ENCODE peak calls at places on chromosomes 5 and 9, in seven cellular contexts. M, I, A, Z, R, H and Q are unnamed samples.

GRCh38 chr5:56024810-56025302 is 30.1 kb upstream of the IL6ST start:
- DNase-seq in R (no peak), M (no peak), Z (peak), A (no peak), I (no peak), H (no peak), Q (no peak)

GRCh38 chr5:22504411-22504810 is 348.7 kb downstream of the CDH12 start:
- DNase-seq in R (no peak), A (peak), I (no peak), M (no peak), H (no peak), Z (no peak), Q (no peak)

GRCh38 chr5:167250996-167251395 is 1040.4 kb upstream of the WWC1 start:
- DNase-seq in Z (no peak), H (no peak), A (no peak), I (no peak), M (no peak), R (no peak), Q (no peak)

GRCh38 chr5:36739751-36740221 is 133.4 kb downstream of the SLC1A3 start:
- DNase-seq in I (peak), A (peak), Z (peak), H (peak), M (peak), R (peak), Q (peak)

GRCh38 chr5:142960309-142960696 is 190.1 kb downstream of the ARHGAP26 start:
- DNase-seq in M (no peak), H (no peak), R (peak), Z (peak), I (no peak), A (no peak), Q (peak)

GRCh38 chr5:120599576-120599975 is 135.5 kb downstream of the PRR16 start:
- DNase-seq in M (no peak), Z (no peak), I (no peak), H (no peak), R (peak), A (no peak), Q (peak)

GRCh38 chr5:62093981-62094380 is 212.0 kb upstream of the KIF2A start:
- DNase-seq in H (no peak), I (peak), Z (no peak), M (no peak), A (peak), R (peak), Q (peak)

GRCh38 chr5:14364576-14365472 is 216.8 kb upstream of the OTULINL start:
- DNase-seq in I (no peak), Z (peak), A (peak), H (peak), R (no peak), M (peak), Q (no peak)

GRCh38 chr5:157253547-157253946 is 12.4 kb upstream of the CYFIP2 start:
- DNase-seq in I (peak), A (peak), M (peak), R (peak), Z (peak), H (no peak), Q (peak)

GRCh38 chr9:12702160-12702758 is 9.1 kb downstream of the TYRP1 start:
- DNase-seq in Z (no peak), H (peak), R (peak), I (peak), M (peak), A (peak), Q (peak)

GRCh38 chr5:56545016-56545415 is 270.3 kb upstream of the MAP3K1 start:
- DNase-seq in I (no peak), M (no peak), Z (peak), H (no peak), A (no peak), R (peak), Q (peak)

DNA sequence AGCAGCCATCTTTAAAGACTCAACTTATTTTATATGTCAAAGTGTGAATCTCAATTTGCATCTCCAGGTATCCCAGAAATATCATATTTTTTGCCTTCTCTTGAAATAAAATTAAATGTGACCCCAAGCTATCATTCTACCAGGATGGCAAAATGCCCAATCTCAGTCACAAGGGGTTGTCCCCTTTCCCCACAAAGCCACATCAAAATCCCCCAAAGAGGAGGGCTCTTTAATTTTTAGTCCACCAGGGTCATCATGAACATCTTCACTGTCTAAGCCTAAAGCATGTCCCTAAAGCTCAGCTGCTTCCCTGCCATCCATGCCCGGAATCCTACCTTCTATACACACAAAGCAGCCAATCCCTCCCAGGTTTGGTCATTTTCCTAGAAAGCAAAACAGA is 670.5 kb upstream of the KLF4 start:
- DNase-seq in H (no peak), A (no peak), M (no peak), Z (no peak), R (no peak), I (no peak), Q (no peak)
- H3K18ac ChIP-seq in H (no peak), A (no peak), M (no peak), Z (no peak), R (no peak), I (no peak), Q (no peak)

GRCh38 chr5:32061236-32061635 is 112.9 kb downstream of the GOLPH3 start:
- DNase-seq in R (no peak), A (no peak), M (no peak), H (no peak), I (no peak), Z (no peak), Q (no peak)
- H3K18ac ChIP-seq in R (no peak), A (no peak), M (no peak), H (no peak), I (no peak), Z (no peak), Q (no peak)

DNA sequence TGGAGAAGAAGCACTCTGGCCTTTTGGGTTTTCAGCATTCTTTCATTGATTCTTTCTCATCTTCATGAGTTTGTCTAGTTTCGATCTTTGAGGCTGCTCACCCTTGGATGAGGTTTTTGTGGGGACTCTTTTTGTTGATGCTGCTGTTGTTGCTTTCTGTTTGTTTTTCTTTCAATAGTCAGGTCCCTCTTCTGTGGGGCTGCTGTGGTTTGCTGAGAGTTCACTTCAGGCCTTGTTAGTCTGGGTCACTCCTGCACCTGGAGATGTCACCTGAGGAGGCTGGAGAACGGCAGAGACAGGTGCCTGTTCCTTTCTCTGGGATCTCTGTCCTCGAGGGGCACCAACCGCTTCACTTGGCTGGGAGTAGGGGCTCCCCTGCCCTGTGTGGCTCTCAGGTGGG is 14.0 kb downstream of the RANBP17 start:
- DNase-seq in I (no peak), A (no peak), R (no peak), Z (no peak), M (no peak), H (no peak), Q (no peak)
- H3K18ac ChIP-seq in I (no peak), A (no peak), R (no peak), Z (peak), M (no peak), H (no peak), Q (no peak)

GRCh38 chr9:138022121-138022741 is 144.6 kb downstream of the CACNA1B start:
- DNase-seq in M (peak), R (no peak), I (no peak), A (peak), Z (no peak), H (peak), Q (no peak)
- H3K18ac ChIP-seq in M (no peak), R (no peak), I (peak), A (no peak), Z (no peak), H (no peak), Q (no peak)

GRCh38 chr5:81426347-81426746 is 32.4 kb upstream of the ACOT12 start:
- DNase-seq in R (no peak), M (no peak), A (no peak), H (no peak), I (no peak), Z (no peak), Q (no peak)

GRCh38 chr5:81428446-81428845 is 34.5 kb upstream of the ACOT12 start:
- DNase-seq in H (no peak), A (no peak), I (no peak), M (no peak), Z (no peak), R (peak), Q (peak)

GRCh38 chr5:81428866-81429265 is 34.9 kb upstream of the ACOT12 start:
- DNase-seq in R (peak), H (no peak), Z (no peak), M (no peak), A (no peak), I (no peak), Q (no peak)

GRCh38 chr5:81429363-81429762 is 35.4 kb upstream of the ACOT12 start:
- DNase-seq in H (no peak), M (no peak), R (no peak), I (no peak), A (no peak), Z (no peak), Q (no peak)

DNA sequence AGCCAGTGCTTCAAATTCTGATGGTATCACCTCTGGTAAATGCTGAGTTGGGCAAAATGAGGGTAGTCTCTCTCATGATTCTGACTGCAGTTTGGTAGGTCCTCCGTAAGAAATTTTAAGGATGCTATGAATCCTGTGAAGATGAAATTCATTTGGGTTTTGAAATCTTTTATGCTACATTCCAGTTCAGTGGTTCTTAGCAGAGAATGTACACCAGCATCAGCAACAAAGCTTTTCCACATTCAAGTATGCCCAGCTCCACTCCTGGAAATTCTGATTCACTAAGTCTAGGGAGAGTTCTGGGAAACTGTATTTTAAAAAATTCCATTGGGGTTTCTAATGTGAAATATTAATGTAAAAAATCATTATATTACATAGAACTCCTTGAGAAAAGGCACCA is 33.6 kb upstream of the ACOT12 start:
- DNase-seq in M (no peak), R (no peak), I (no peak), Z (peak), H (no peak), A (no peak), Q (no peak)
- H3K18ac ChIP-seq in M (no peak), R (no peak), I (no peak), Z (no peak), H (no peak), A (no peak), Q (no peak)

GRCh38 chr9:15641301-15641700 is 88.5 kb downstream of the CCDC171 start:
- DNase-seq in Z (no peak), H (no peak), R (no peak), A (no peak), M (no peak), I (no peak), Q (no peak)
- H3K18ac ChIP-seq in Z (no peak), H (no peak), R (no peak), A (no peak), M (no peak), I (no peak), Q (no peak)

DNA sequence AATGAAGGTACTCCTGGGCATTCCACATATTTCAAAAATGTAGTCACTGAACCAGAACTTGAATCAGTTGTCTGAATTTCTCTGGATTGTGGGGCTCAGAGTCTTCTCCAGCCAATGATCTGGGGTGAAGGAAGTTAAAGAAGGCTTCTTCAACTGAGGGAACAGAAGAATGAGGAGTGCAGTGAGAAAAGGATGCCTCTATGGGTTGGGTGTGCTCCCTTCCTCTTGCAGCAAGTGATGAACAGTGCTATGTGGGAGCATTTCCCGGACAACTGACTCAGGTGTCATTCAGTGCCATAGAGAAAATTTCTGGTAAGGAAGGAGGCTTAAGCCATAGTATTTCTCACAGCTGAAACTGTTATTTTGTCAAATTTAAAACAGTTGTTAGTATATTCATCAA is 7.9 kb downstream of the LNPEP start:
- DNase-seq in M (no peak), H (no peak), Z (no peak), R (no peak), A (no peak), I (no peak), Q (no peak)
- H3K18ac ChIP-seq in M (no peak), H (no peak), Z (no peak), R (no peak), A (no peak), I (no peak), Q (no peak)

DNA sequence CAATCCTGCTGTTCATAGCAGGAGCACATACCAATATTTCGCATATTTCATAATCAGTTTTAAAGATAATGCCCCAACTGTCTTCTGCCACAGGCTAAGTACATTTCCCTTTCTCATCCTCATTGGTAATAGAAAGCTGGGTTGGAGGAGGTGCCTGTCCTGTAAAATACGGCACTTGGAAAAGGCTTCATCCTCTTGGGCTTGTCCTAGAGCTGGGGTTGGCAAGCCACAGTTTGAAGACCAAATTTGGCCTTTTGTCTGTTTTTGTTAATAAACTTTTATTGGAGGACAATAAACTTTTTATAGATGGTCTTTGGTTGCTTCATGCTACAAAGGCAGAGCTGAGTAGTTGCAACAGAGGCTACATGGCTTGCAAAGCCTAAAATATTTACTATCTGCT is 997.8 kb upstream of the CDH18 start:
- DNase-seq in Z (no peak), A (no peak), I (no peak), H (no peak), M (no peak), R (no peak), Q (no peak)
- H3K18ac ChIP-seq in Z (no peak), A (no peak), I (no peak), H (no peak), M (no peak), R (no peak), Q (no peak)